ENCODE peak calls at places on chromosomes 6 and 20, in five cellular contexts. Y is keratinocyte; N is GM12878; L is CD4-positive, CD25-positive, alpha-beta regulatory T cell; K is HCT116. W is an unnamed sample. For H3K36me3, the result is how much of the 10 kb centered on the place peaks cover.

GRCh38 chr6:27078734-27079357 is 168.7 kb upstream of the PRSS16 start:
- DNase-seq in Y (no peak), N (peak), L (peak), K (peak), W (no peak)

GRCh38 chr20:3796477-3797225 is 541 bp downstream of the CDC25B start:
- DNase-seq in Y (no peak), N (no peak), L (no peak), K (no peak), W (peak)

GRCh38 chr6:103122766-103123601 is 1729.5 kb downstream of the GRIK2 start:
- DNase-seq in Y (no peak), N (no peak), L (no peak), K (peak), W (no peak)

GRCh38 chr20:48824830-48825550 is 2.8 kb downstream of the PREX1 start:
- DNase-seq in Y (no peak), N (no peak), L (no peak), K (no peak), W (peak)

GRCh38 chr6:3510617-3511016 is 53.8 kb upstream of the SLC22A23 start:
- DNase-seq in Y (no peak), N (no peak), L (no peak), K (no peak), W (no peak)

GRCh38 chr20:63530788-63531160 is 6.4 kb downstream of the PTK6 start:
- DNase-seq in Y (no peak), N (no peak), L (no peak), K (no peak), W (no peak)

GRCh38 chr6:34065470-34066283 is 80.2 kb downstream of the GRM4 start:
- DNase-seq in Y (no peak), N (no peak), L (no peak), K (no peak), W (no peak)

GRCh38 chr6:40436685-40437604 is 150.2 kb downstream of the LRFN2 start:
- DNase-seq in Y (no peak), N (no peak), L (no peak), K (no peak), W (no peak)

GRCh38 chr6:133746417-133746770 is 142.5 kb upstream of the TCF21 start:
- DNase-seq in Y (no peak), N (no peak), L (no peak), K (no peak), W (no peak)

GRCh38 chr6:39684790-39685485 is 40.3 kb downstream of the KIF6 start:
- DNase-seq in Y (no peak), N (no peak), L (no peak), K (no peak), W (no peak)

GRCh38 chr6:10713962-10714361 is 8.9 kb upstream of the TMEM14C start:
- DNase-seq in Y (no peak), N (no peak), L (no peak), K (no peak), W (no peak)

GRCh38 chr6:119148102-119148824 is 69.8 kb upstream of the FAM184A start:
- DNase-seq in Y (no peak), N (no peak), L (no peak), K (peak), W (no peak)

GRCh38 chr20:51941503-51941902 is 139.2 kb upstream of the SALL4 start:
- DNase-seq in Y (no peak), N (no peak), L (no peak), K (no peak), W (no peak)

GRCh38 chr6:167420858-167421766 is 96.2 kb downstream of the TTLL2 start:
- DNase-seq in Y (no peak), N (no peak), L (no peak), K (no peak), W (no peak)

GRCh38 chr6:83417880-83418663 is 12.8 kb downstream of the ME1 start:
- DNase-seq in Y (no peak), N (no peak), L (no peak), K (peak), W (peak)

GRCh38 chr6:32968093-32968769 is at the start of gene BRD2:
- DNase-seq in Y (no peak), N (peak), L (peak), K (peak), W (peak)

GRCh38 chr6:129635396-129636164 is 74.4 kb downstream of the ARHGAP18 start:
- DNase-seq in Y (no peak), N (no peak), L (no peak), K (no peak), W (no peak)

GRCh38 chr6:77425216-77425615 is 38.1 kb downstream of the HTR1B start:
- DNase-seq in Y (no peak), N (no peak), L (no peak), K (no peak), W (no peak)

DNA sequence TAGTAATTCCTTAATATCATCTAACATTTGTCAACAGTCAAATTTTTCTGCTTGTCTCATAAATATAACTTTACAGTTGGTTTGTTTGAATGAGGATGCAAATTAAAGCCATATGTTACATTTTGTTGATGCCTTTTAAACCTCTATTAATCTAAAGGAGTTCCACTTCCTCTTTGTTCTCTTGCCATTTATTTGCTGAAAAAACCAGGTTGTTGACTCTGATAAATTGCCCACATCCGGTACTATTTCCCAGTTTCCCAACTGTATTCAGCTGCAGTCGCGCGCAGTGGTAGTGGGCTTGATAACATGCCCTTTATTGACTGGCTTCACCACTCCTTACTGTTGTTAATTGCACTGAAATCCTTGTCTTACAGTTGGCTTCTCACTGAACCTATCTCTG is 32.8 kb upstream of the SIRPB2 start:
- DNase-seq in Y (no peak), N (no peak), L (no peak), K (no peak), W (no peak)
- H3K27ac ChIP-seq in Y (no peak), N (no peak), L (no peak), K (no peak), W (no peak)

GRCh38 chr20:36761125-36761524 is 12.4 kb downstream of the DSN1 start:
- DNase-seq in Y (no peak), N (no peak), L (no peak), K (no peak), W (no peak)
- H3K36me3 ChIP-seq in Y (under half), N (under half), L (under half), K (under half), W (half or more)

GRCh38 chr6:52189974-52190373 is 3.8 kb downstream of the IL17A start:
- DNase-seq in Y (no peak), N (no peak), L (no peak), K (no peak), W (no peak)
- H3K27ac ChIP-seq in Y (no peak), N (no peak), L (no peak), K (no peak), W (no peak)

DNA sequence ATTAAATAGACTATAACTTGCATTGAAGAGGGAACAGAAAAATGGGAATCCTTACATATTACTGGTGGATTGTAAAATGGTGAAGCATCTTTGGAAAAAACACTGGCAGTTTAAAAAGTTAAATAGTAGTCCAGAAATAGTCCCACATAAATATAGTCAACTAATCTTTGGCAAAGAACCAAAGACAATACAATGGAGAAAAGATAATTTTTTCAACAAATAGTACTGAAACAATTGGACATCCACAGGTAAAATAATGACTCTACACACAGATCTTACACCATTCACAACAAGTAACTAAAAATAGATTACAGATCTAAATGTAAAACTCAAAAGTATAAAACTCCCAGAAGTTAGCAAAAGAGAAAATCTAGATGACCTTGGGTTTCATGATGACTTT is 259.1 kb upstream of the CEP162 start:
- DNase-seq in Y (no peak), N (no peak), L (no peak), K (no peak), W (no peak)
- H3K36me3 ChIP-seq in Y (under half), N (under half), L (under half), K (under half), W (under half)

GRCh38 chr20:50911030-50911429 is 20.2 kb downstream of the ADNP start:
- DNase-seq in Y (no peak), N (no peak), L (no peak), K (no peak), W (no peak)
- H3K27ac ChIP-seq in Y (no peak), N (peak), L (no peak), K (no peak), W (no peak)

GRCh38 chr20:24007073-24007595 is 18.6 kb upstream of the GGTLC1 start:
- DNase-seq in Y (no peak), N (no peak), L (no peak), K (no peak), W (no peak)

GRCh38 chr20:24004470-24004869 is 15.9 kb upstream of the GGTLC1 start:
- DNase-seq in Y (no peak), N (no peak), L (no peak), K (no peak), W (no peak)

GRCh38 chr20:23998392-23998791 is 9.8 kb upstream of the GGTLC1 start:
- DNase-seq in Y (no peak), N (no peak), L (no peak), K (no peak), W (no peak)

GRCh38 chr20:24001901-24002405 is 13.4 kb upstream of the GGTLC1 start:
- DNase-seq in Y (no peak), N (no peak), L (no peak), K (no peak), W (no peak)

GRCh38 chr20:24002896-24003295 is 14.3 kb upstream of the GGTLC1 start:
- DNase-seq in Y (no peak), N (no peak), L (no peak), K (no peak), W (no peak)
- H3K36me3 ChIP-seq in Y (under half), N (under half), L (under half), K (under half), W (under half)

GRCh38 chr20:53707341-53708102 is 113.9 kb upstream of the ZNF217 start:
- DNase-seq in Y (no peak), N (peak), L (no peak), K (no peak), W (no peak)
- H3K27ac ChIP-seq in Y (no peak), N (peak), L (peak), K (no peak), W (peak)

DNA sequence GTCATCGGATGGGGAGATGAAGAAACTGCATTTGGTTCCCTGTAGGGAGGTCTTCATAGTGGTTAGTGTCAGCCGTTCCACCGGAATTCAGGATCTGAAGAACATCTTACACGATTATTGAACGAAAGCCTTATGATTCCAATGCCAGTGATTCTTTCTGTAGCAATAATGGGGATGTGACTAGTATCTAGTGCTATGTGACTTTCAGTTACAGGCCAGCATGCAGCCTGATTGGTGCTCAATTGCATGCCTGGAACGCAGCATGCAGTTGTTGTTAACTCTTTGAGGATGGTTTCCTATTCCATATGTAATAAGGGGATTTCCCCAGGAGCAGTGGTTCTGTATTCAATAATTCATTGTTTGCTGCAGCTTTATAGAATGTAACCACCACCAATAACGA is 71.6 kb upstream of the SLC22A1 start:
- DNase-seq in Y (no peak), N (no peak), L (no peak), K (no peak), W (no peak)
- H3K36me3 ChIP-seq in Y (half or more), N (half or more), L (half or more), K (under half), W (half or more)

DNA sequence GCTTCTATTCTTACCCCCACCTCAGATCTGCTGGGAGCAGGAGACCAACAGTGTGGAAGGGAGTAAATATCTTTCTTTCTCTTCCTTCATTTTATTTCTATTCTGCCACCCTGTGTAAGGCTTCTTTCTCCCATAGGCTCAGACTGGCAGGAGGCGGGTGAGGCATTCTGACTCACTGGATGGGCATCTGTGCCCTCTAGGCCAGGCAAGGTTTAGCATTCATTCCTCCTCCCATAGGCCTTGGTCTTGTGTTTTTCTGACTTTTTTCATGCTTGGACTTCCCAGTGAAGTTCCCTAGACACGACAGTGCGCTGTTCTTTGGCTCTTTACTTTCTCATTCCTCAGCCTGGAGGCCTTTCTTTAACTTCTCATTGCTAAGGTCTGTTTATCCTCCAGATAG is 235.2 kb downstream of the SYNE1 start:
- DNase-seq in Y (peak), N (no peak), L (no peak), K (peak), W (peak)
- H3K27ac ChIP-seq in Y (peak), N (no peak), L (no peak), K (no peak), W (peak)